ENCODE peak calls at places on chromosomes 2 and 18, in six cellular contexts. P is progenitor cell of endocrine pancreas; V is CD4-positive, alpha-beta T cell; Y is bronchial epithelial cell; N is fibroblast of lung; Q is PC-3. S is an unnamed sample.

GRCh38 chr18:58859935-58860334 is 4.7 kb upstream of the ZNF532 start:
- DNase-seq in P (no peak), V (no peak), Y (no peak), N (no peak), Q (no peak), S (no peak)

GRCh38 chr18:55838841-55839240 is 250.8 kb upstream of the TCF4 start:
- DNase-seq in P (no peak), V (no peak), Y (peak), N (peak), Q (peak), S (no peak)

GRCh38 chr18:47254341-47254939 is 3.0 kb upstream of the SKOR2 start:
- DNase-seq in P (peak), V (no peak), Y (peak), N (peak), Q (peak), S (no peak)

GRCh38 chr2:98846041-98846440 is 90.0 kb downstream of the CRACDL start:
- DNase-seq in P (no peak), V (no peak), Y (peak), N (no peak), Q (no peak), S (no peak)

GRCh38 chr2:9914384-9915065 is 37.0 kb upstream of the GRHL1 start:
- DNase-seq in P (no peak), V (no peak), Y (peak), N (peak), Q (peak), S (no peak)

GRCh38 chr2:55048514-55048924 is 1.7 kb downstream of the RTN4 start:
- DNase-seq in P (no peak), V (no peak), Y (peak), N (peak), Q (peak), S (no peak)

GRCh38 chr2:240598311-240598911 is 11.9 kb downstream of the CAPN10 start:
- DNase-seq in P (no peak), V (no peak), Y (no peak), N (no peak), Q (no peak), S (no peak)

GRCh38 chr2:133130548-133131246 is 437.6 kb downstream of the NCKAP5 start:
- DNase-seq in P (no peak), V (no peak), Y (peak), N (no peak), Q (peak), S (no peak)

GRCh38 chr2:26640331-26640745 is 828 bp downstream of the CIB4 start:
- DNase-seq in P (no peak), V (no peak), Y (peak), N (peak), Q (peak), S (no peak)

GRCh38 chr2:156999657-157000056 is 257.8 kb upstream of the GALNT5 start:
- DNase-seq in P (no peak), V (no peak), Y (peak), N (no peak), Q (no peak), S (no peak)

GRCh38 chr2:17506736-17507616 is 11.3 kb downstream of the RAD51AP2 start:
- DNase-seq in P (no peak), V (no peak), Y (peak), N (no peak), Q (peak), S (no peak)

GRCh38 chr2:24163186-24163585 is 11.7 kb upstream of the FAM228A start:
- DNase-seq in P (no peak), V (no peak), Y (no peak), N (no peak), Q (no peak), S (no peak)

GRCh38 chr2:195498839-195499490 is 158.1 kb upstream of the SLC39A10 start:
- DNase-seq in P (no peak), V (no peak), Y (no peak), N (peak), Q (peak), S (no peak)

GRCh38 chr2:227016894-227017293 is 147.1 kb downstream of the COL4A4 start:
- DNase-seq in P (no peak), V (no peak), Y (peak), N (no peak), Q (no peak), S (no peak)

GRCh38 chr2:42566837-42567251 is 1.6 kb upstream of the MTA3 start:
- DNase-seq in P (no peak), V (no peak), Y (peak), N (no peak), Q (peak), S (no peak)

GRCh38 chr2:175964195-175964594 is 37.9 kb downstream of the LNPK start:
- DNase-seq in P (no peak), V (no peak), Y (peak), N (no peak), Q (peak), S (no peak)
- TF ChIP-seq CTCF in P (no peak), V (no peak), Y (peak), N (no peak), Q (peak), S (no peak)

GRCh38 chr2:199410130-199410529 is 47.6 kb downstream of the SATB2 start:
- DNase-seq in P (no peak), V (no peak), Y (no peak), N (no peak), Q (peak), S (no peak)

GRCh38 chr2:199409705-199410104 is 48.0 kb downstream of the SATB2 start:
- DNase-seq in P (no peak), V (no peak), Y (no peak), N (no peak), Q (peak), S (no peak)

GRCh38 chr2:199404841-199405240 is 52.9 kb downstream of the SATB2 start:
- DNase-seq in P (no peak), V (no peak), Y (peak), N (peak), Q (no peak), S (no peak)

GRCh38 chr2:199407421-199407820 is 50.3 kb downstream of the SATB2 start:
- DNase-seq in P (no peak), V (no peak), Y (no peak), N (no peak), Q (no peak), S (no peak)

GRCh38 chr2:199405241-199405640 is 52.5 kb downstream of the SATB2 start:
- DNase-seq in P (no peak), V (no peak), Y (no peak), N (peak), Q (peak), S (no peak)
- TF ChIP-seq CTCF in P (peak), V (no peak), Y (no peak), N (peak), Q (peak), S (no peak)

DNA sequence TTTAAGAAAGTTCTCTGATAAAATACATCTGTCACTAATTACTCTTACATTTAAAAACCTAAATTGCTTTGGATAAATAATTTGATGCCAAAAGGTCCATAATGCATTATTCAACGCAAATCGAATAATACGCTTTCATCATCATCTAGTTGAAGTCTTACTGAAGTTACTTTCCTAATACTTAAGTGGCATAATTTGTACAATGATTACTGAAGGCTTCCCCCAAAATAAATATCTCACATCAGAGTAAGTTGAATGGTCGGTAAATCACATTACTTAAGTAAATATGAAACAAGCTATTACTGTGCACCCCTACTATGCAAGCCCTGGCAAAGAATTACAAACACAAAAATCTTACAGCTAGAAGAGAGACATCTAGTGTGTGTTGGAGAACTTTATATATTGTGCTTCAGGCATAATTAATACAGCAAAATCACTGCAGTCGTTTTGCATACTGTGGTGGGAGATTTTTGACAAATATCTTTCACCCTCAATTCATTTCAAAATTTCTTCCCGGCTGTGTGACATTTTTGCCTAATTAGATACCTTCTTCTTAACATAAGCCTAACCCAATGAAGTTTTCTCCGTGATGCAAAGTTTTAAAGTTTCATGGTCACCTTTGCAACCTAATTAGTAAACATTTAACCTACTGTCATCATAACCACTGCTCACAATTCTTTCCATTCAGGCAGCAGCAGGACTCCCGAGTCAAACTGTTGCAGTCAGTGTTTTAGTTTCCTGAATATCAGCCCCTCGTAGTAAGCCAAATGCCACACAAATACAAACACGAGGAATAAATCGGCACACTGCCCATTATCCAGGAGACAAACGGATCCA is 106.0 kb upstream of the KCTD1 start:
- DNase-seq in P (no peak), V (no peak), Y (no peak), N (peak), Q (no peak), S (no peak)
- TF ChIP-seq CTCF in P (no peak), V (no peak), Y (no peak), N (no peak), Q (no peak), S (no peak)

GRCh38 chr2:159118859-159119510 is 150.5 kb downstream of the TANC1 start:
- DNase-seq in P (no peak), V (no peak), Y (no peak), N (no peak), Q (no peak), S (no peak)

GRCh38 chr2:159119652-159120257 is 151.3 kb downstream of the TANC1 start:
- DNase-seq in P (no peak), V (no peak), Y (no peak), N (no peak), Q (no peak), S (no peak)

GRCh38 chr2:159117658-159118057 is 149.2 kb downstream of the TANC1 start:
- DNase-seq in P (no peak), V (no peak), Y (no peak), N (no peak), Q (no peak), S (no peak)

GRCh38 chr2:159116922-159117321 is 148.5 kb downstream of the TANC1 start:
- DNase-seq in P (no peak), V (no peak), Y (no peak), N (no peak), Q (no peak), S (no peak)

GRCh38 chr2:159118115-159118858 is 149.8 kb downstream of the TANC1 start:
- DNase-seq in P (peak), V (peak), Y (peak), N (peak), Q (peak), S (peak)
- TF ChIP-seq CTCF in P (peak), V (peak), Y (peak), N (peak), Q (peak), S (no peak)

GRCh38 chr2:232200195-232200594 is 178.4 kb upstream of the ALPP start:
- DNase-seq in P (no peak), V (no peak), Y (no peak), N (no peak), Q (peak), S (no peak)

GRCh38 chr2:232203936-232204335 is 174.6 kb upstream of the ALPP start:
- DNase-seq in P (no peak), V (no peak), Y (no peak), N (no peak), Q (no peak), S (no peak)

GRCh38 chr2:232207174-232207573 is 171.4 kb upstream of the ALPP start:
- DNase-seq in P (no peak), V (no peak), Y (no peak), N (no peak), Q (no peak), S (no peak)

GRCh38 chr2:232203166-232203891 is 175.2 kb upstream of the ALPP start:
- DNase-seq in P (no peak), V (no peak), Y (no peak), N (no peak), Q (no peak), S (no peak)

GRCh38 chr2:232204457-232204931 is 174.1 kb upstream of the ALPP start:
- DNase-seq in P (no peak), V (no peak), Y (no peak), N (no peak), Q (no peak), S (no peak)
- TF ChIP-seq CTCF in P (no peak), V (no peak), Y (no peak), N (no peak), Q (no peak), S (no peak)